ENCODE peak calls at places on chromosome 7, in four cellular contexts. O is PC-3, M is body of pancreas, E is right atrium auricular region. J is an unnamed sample.

GRCh38 chr7:27167170-27167505 is 1.8 kb upstream of the HOXA9 start:
- DNase-seq in O (peak; percentile 85), M (no peak), E (no peak), J (no peak)

GRCh38 chr7:143256325-143256724 is 6.9 kb upstream of the GSTK1 start:
- DNase-seq in O (no peak), M (no peak), E (no peak), J (no peak)

GRCh38 chr7:123548406-123548805 is 9.2 kb downstream of the NDUFA5 start:
- DNase-seq in O (no peak), M (no peak), E (no peak), J (no peak)

GRCh38 chr7:99365318-99366141 is 9.0 kb upstream of the ARPC1B start:
- DNase-seq in O (peak; percentile 49), M (peak; percentile 53), E (no peak), J (peak; percentile 51)

GRCh38 chr7:119935418-119936025 is 337.5 kb upstream of the KCND2 start:
- DNase-seq in O (peak; percentile 60), M (no peak), E (no peak), J (no peak)

GRCh38 chr7:66013938-66014337 is 31.9 kb upstream of the GUSB start:
- DNase-seq in O (peak; percentile 35), M (peak; percentile 37), E (no peak), J (peak; percentile 37)

GRCh38 chr7:112101083-112101846 is 104.9 kb downstream of the DOCK4 start:
- DNase-seq in O (no peak), M (no peak), E (no peak), J (no peak)

GRCh38 chr7:44240983-44241510 is 40.3 kb downstream of the YKT6 start:
- DNase-seq in O (peak; percentile 75), M (peak; percentile 86), E (peak; percentile 83), J (peak; percentile 61)

GRCh38 chr7:33220231-33220630 is 90.9 kb downstream of the BBS9 start:
- DNase-seq in O (no peak), M (no peak), E (no peak), J (no peak)

GRCh38 chr7:105487559-105488218 is 34.4 kb downstream of the PUS7 start:
- DNase-seq in O (peak; percentile 58), M (peak; percentile 2), E (peak; percentile 61), J (no peak)

GRCh38 chr7:151087247-151088018 is 1.2 kb downstream of the AGAP3 start:
- DNase-seq in O (peak; percentile 51), M (peak; percentile 69), E (no peak), J (no peak)

GRCh38 chr7:151086802-151087246 is 549 bp downstream of the AGAP3 start:
- DNase-seq in O (peak; percentile 30), M (no peak), E (no peak), J (no peak)

GRCh38 chr7:151089893-151090730 is 3.8 kb downstream of the AGAP3 start:
- DNase-seq in O (no peak), M (no peak), E (no peak), J (no peak)

GRCh38 chr7:151088856-151089699 is 2.8 kb downstream of the AGAP3 start:
- DNase-seq in O (peak; percentile 39), M (peak; percentile 87), E (peak; percentile 88), J (peak; percentile 63)

DNA sequence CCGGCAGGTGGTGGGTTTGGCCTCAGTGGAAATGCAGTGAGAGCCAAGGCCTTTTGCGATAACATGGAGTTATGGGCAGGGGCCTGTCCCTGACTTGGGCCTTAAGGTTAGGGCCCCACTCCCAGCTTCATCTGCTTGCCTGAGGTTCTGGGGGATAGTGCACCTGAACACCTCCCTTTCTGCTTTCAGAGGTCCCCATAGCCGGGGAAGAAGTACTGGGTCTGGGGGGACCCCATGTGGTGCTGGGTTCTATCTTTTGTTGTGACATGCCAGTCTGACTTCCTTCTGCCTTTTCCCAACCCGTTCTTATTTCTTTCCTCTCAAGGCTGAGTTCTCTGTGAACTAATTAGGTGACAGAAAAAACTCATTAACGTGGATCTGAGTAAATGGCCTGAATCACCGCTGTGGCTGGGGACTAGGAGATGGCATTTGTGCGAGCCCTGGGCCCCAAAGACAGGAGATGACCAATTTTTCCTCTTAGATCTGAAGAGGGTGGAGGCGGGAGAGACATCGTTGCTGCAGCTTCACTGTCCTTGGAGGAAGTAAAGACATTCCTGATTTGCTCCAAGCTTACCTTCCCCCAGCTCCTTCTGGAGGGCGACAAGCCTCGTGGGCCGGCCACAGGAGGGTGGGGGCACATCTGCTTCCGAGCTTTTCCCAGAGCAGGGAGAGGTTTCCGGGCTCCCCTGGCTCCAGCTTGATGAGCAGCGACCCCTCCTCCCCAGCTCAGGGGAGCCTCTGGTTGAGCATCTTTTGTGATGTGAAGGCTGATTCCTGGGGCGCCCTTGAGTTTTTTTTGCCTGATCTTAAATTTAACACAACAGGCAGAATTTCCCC is 2.0 kb downstream of the AGAP3 start:
- DNase-seq in O (peak; percentile 20), M (no peak), E (no peak), J (peak; percentile 22)
- H3K27me3 ChIP-seq in O (no peaks in the 10 kb centered on the region), M (no peaks in the 10 kb centered on the region), E (no peaks in the 10 kb centered on the region), J (no peaks in the 10 kb centered on the region)

DNA sequence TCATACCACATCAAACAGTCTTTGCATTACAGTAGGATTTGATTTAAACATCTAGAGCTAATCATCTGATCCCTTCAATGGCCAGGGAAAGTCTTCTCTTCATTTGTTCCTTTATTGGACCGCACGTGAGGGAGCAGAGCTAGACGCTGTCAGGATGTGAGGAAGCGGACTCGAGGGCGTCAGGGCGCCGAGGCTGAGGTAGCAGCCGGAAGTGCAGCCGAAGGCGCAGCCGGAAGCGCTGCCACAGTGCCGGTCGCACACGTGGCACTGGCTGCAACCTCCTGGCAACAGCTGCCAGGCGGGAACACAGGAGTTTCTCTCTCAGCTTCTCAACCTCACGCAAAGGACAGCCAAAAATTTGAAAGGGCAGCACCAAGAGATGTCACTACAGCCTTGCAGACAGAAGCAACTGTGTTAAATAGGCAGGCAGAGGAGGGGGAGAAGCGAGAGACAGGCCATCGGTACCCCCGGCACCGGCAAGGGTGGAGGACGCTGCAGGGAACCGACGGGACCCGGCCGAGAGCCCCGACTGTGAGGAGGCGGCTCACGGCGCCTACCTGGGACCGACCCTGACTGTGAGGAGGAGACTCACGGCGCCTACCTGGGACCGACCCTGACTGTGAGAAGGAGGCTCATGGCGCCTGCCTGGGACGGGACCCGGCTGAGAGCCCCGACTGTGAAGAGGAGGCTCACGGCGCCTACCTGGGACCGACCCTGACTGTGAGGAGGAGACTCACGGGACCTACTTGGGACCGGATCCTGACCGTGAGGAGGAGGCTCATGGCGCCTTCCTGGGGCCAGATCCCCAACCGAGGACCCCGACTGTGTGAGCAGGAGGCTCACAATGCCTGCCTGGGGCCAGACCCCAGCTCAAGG is 32.3 kb downstream of the VIPR2 start:
- DNase-seq in O (no peak), M (no peak), E (no peak), J (peak; percentile 4)
- H3K27me3 ChIP-seq in O (peaks cover 95% of the 10 kb centered on the region), M (no peaks in the 10 kb centered on the region), E (no peaks in the 10 kb centered on the region), J (peaks cover 7% of the 10 kb centered on the region)

GRCh38 chr7:4245135-4245865 is 436.8 kb upstream of the FOXK1 start:
- DNase-seq in O (peak; percentile 67), M (no peak), E (no peak), J (no peak)

GRCh38 chr7:4247106-4247876 is 434.8 kb upstream of the FOXK1 start:
- DNase-seq in O (no peak), M (peak; percentile 12), E (no peak), J (no peak)

GRCh38 chr7:4244635-4245034 is 437.5 kb upstream of the FOXK1 start:
- DNase-seq in O (no peak), M (no peak), E (no peak), J (no peak)

GRCh38 chr7:4246536-4246935 is 435.6 kb upstream of the FOXK1 start:
- DNase-seq in O (no peak), M (no peak), E (no peak), J (no peak)

DNA sequence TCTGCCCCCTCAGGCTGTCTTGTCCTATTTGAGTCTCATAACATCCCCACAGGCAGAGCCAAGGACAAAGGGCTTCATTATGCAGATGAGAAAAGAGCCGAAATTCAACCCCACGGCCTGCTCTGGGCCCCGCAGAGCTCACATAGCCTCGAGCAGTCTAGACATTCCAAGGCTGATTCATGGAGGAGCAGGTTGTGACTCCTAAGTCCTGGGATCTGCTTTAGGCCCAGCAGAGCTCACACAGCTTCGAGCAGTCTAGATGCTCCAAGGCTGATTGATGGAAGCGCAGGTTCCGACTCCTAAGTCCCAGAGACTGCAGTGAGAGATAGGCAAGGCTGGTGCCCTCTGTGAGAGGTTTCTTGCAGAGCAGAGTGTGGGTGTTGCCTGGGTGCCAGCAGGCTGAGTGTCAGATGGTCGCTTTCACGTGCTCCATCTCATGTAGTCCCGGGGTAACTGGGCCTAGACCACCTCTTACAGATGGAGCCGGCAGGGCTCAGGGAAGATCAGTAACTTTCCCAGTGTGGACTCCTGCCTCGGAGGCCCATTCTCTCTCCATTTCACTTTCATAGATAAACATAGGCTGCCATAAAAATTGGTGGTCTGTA is 436.1 kb upstream of the FOXK1 start:
- DNase-seq in O (peak; percentile 67), M (no peak), E (no peak), J (no peak)
- H3K27me3 ChIP-seq in O (no peaks in the 10 kb centered on the region), M (no peaks in the 10 kb centered on the region), E (no peaks in the 10 kb centered on the region), J (no peaks in the 10 kb centered on the region)

GRCh38 chr7:514651-515598 is 4.7 kb downstream of the PDGFA start:
- DNase-seq in O (no peak), M (peak; percentile 71), E (no peak), J (no peak)
- H3K27me3 ChIP-seq in O (no peaks in the 10 kb centered on the region), M (no peaks in the 10 kb centered on the region), E (no peaks in the 10 kb centered on the region), J (peaks cover 52% of the 10 kb centered on the region)

GRCh38 chr7:45918556-45918955 is 2.5 kb downstream of the IGFBP3 start:
- DNase-seq in O (no peak), M (no peak), E (no peak), J (no peak)

GRCh38 chr7:45920543-45921380 is at the start of gene IGFBP3:
- DNase-seq in O (peak; percentile 76), M (peak; percentile 70), E (no peak), J (no peak)

GRCh38 chr7:45917658-45918057 is 3.4 kb downstream of the IGFBP3 start:
- DNase-seq in O (peak; percentile 81), M (peak; percentile 69), E (peak; percentile 75), J (peak; percentile 59)

GRCh38 chr7:45919947-45920542 is 1.0 kb downstream of the IGFBP3 start:
- DNase-seq in O (no peak), M (no peak), E (no peak), J (no peak)

DNA sequence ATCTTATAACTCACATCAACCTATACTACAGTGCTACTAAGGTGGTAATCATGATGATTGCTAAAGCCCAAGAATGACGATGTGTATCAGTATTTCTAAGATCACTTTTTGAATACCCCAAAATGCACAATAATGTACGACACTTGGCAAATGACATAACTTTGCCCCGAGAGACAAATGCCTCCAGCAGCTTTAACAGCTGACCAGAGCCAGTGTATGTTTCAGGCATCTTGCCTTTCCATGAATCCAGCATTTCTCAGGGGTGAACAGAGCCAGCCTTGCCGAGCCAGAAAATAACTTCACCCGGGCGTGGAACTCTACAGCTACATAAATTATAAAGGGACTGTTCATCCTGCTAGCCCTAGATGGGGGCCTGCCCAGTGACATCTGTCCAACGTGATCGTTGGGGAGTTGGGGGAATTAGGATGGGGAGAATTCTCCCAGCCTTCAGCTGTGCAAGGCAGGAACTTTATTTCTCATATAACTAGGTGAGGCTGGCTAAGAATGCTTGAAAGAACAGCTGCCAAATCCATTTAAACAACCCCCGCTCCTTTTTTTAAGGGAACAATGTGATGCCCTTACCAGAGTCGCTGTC is 1.7 kb downstream of the IGFBP3 start:
- DNase-seq in O (no peak), M (no peak), E (peak; percentile 49), J (no peak)
- H3K27me3 ChIP-seq in O (no peaks in the 10 kb centered on the region), M (no peaks in the 10 kb centered on the region), E (no peaks in the 10 kb centered on the region), J (peaks cover 49% of the 10 kb centered on the region)

J was measured in HL-60.